ENCODE peak calls at places on chromosomes 12 and 14, in five cellular contexts. T is cardiac fibroblast, X is BJ, R is Calu3, I is psoas muscle. M is an unnamed sample.

GRCh38 chr12:98646165-98646764 is 1.2 kb downstream of the APAF1 start:
- DNase-seq in T (peak; percentile 63), X (no peak), R (no peak), I (no peak), M (no peak)

GRCh38 chr12:29725587-29726320 is 58.0 kb downstream of the TMTC1 start:
- DNase-seq in R (no peak), X (no peak), I (peak; percentile 70), T (peak; percentile 99), M (no peak)

GRCh38 chr12:19410211-19410610 is 29.1 kb upstream of the AEBP2 start:
- DNase-seq in T (no peak), R (no peak), X (no peak), I (no peak), M (no peak)

GRCh38 chr14:55911794-55912193 is 206.4 kb upstream of the PELI2 start:
- DNase-seq in T (peak; percentile 4), X (no peak), R (no peak), I (no peak), M (no peak)

GRCh38 chr12:115763982-115764621 is 513.4 kb downstream of the MED13L start:
- DNase-seq in T (no peak), I (no peak), X (no peak), R (no peak), M (no peak)

GRCh38 chr12:76478045-76478444 is 81.5 kb downstream of the OSBPL8 start:
- DNase-seq in I (no peak), X (no peak), T (no peak), R (no peak), M (no peak)

GRCh38 chr12:67428431-67428830 is 159.3 kb downstream of the CAND1 start:
- DNase-seq in T (no peak), X (no peak), R (no peak), I (no peak), M (no peak)

GRCh38 chr14:55556929-55557623 is 22.9 kb upstream of the KTN1 start:
- DNase-seq in T (peak; percentile 77), R (peak; percentile 84), I (peak; percentile 93), X (peak; percentile 66), M (no peak)

GRCh38 chr12:53991077-53991460 is 6.1 kb downstream of the HOXC10 start:
- DNase-seq in X (no peak), R (no peak), I (peak; percentile 85), T (no peak), M (no peak)

GRCh38 chr12:132154341-132154761 is 10.1 kb downstream of the NOC4L start:
- DNase-seq in R (no peak), I (peak; percentile 40), X (no peak), T (no peak), M (no peak)

GRCh38 chr12:112013601-112014402 is 576 bp downstream of the ERP29 start:
- DNase-seq in X (no peak), R (peak; percentile 73), I (peak; percentile 71), T (peak; percentile 74), M (peak; percentile 29)

GRCh38 chr14:59869381-59870255 is 958 bp downstream of the RTN1 start:
- DNase-seq in T (no peak), R (no peak), X (no peak), I (peak; percentile 47), M (peak; percentile 13)

GRCh38 chr14:75977544-75977943 is 4.3 kb downstream of the TGFB3 start:
- DNase-seq in R (no peak), T (no peak), X (no peak), I (no peak), M (no peak)

GRCh38 chr14:61500046-61500445 is 178.7 kb downstream of the PRKCH start:
- DNase-seq in R (no peak), I (no peak), T (no peak), X (no peak), M (no peak)

GRCh38 chr14:79084861-79085260 is 914.7 kb downstream of the NRXN3 start:
- DNase-seq in R (no peak), T (no peak), I (no peak), X (no peak), M (no peak)

GRCh38 chr12:124698998-124699305 is 131.5 kb upstream of the NCOR2 start:
- DNase-seq in I (no peak), X (no peak), R (no peak), T (no peak), M (no peak)

GRCh38 chr14:51929156-51929555 is 60.2 kb upstream of the RTRAF start:
- DNase-seq in T (peak; percentile 36), R (no peak), X (no peak), I (no peak), M (no peak)

GRCh38 chr14:20294636-20295035 is 11.1 kb downstream of the TTC5 start:
- DNase-seq in X (no peak), R (no peak), T (no peak), I (no peak), M (no peak)

GRCh38 chr14:65352964-65353530 is 59.5 kb upstream of the FUT8 start:
- DNase-seq in T (no peak), I (no peak), X (no peak), R (peak; percentile 56), M (no peak)

GRCh38 chr12:31228811-31229792 is 96.8 kb downstream of the SINHCAF start:
- DNase-seq in X (no peak), I (no peak), T (no peak), R (no peak), M (no peak)

GRCh38 chr12:67811437-67812361 is 163.2 kb downstream of the DYRK2 start:
- DNase-seq in I (no peak), R (no peak), X (peak; percentile 43), T (peak; percentile 97), M (no peak)

GRCh38 chr12:15648564-15648963 is 140.6 kb downstream of the EPS8 start:
- DNase-seq in X (no peak), I (no peak), T (no peak), R (no peak), M (no peak)

GRCh38 chr12:26870491-26871419 is 37.8 kb upstream of the ITPR2 start:
- DNase-seq in R (peak; percentile 27), T (peak; percentile 67), X (no peak), I (peak; percentile 63), M (no peak)

GRCh38 chr14:65938738-65939137 is 526.2 kb downstream of the FUT8 start:
- DNase-seq in T (no peak), I (no peak), R (no peak), X (no peak), M (no peak)

GRCh38 chr14:81625343-81625742 is 91.7 kb upstream of the SEL1L start:
- DNase-seq in T (peak; percentile 20), X (no peak), I (no peak), R (no peak), M (no peak)
- TF ChIP-seq CTCF in T (no peak), X (no peak), I (peak; percentile 42), R (peak; percentile 20), M (peak; percentile 73)

DNA sequence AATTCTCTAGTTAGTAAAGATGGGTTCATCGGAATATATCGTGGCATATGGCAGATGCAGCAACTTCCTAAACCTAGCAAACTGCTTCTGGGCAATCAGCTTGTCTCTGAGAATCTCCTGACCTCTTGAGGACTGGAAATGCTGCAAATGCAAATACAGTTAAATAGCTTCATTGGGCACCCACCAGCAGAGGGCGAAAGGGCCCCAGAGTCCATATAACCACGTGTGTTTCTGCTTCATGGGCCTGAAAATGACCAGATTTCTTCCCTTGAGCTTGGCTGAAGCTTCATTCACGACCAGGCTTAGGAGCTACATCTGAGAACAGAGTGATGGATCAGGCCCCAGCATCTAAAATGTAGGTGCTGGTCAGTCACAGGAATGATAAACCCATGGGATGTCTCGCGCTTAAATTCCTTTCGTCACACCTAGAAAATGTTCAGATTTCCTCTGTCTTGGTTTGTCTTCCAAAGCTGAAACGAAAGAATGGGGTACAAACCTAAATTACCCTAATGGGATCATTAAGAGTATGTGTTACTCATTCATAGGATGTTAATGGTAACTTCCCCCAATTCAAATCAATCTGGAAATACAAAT is 1482.5 kb upstream of the TMEM132C start:
- DNase-seq in R (peak; percentile 73), X (no peak), T (peak; percentile 62), I (no peak), M (peak; percentile 52)
- TF ChIP-seq CTCF in R (peak; percentile 64), X (peak; percentile 50), T (peak; percentile 55), I (peak; percentile 9), M (peak; percentile 70)

GRCh38 chr12:72282721-72283120 is 10.6 kb downstream of the TRHDE start:
- DNase-seq in R (no peak), I (no peak), X (no peak), T (peak; percentile 34), M (no peak)
- TF ChIP-seq CTCF in R (peak; percentile 18), I (peak; percentile 47), X (peak; percentile 81), T (peak; percentile 59), M (peak; percentile 48)

GRCh38 chr14:94691658-94692029 is 78.3 kb downstream of the GSC start:
- DNase-seq in T (peak; percentile 46), R (no peak), X (no peak), I (no peak), M (no peak)

GRCh38 chr14:94690896-94691657 is 78.8 kb downstream of the GSC start:
- DNase-seq in R (no peak), I (no peak), X (no peak), T (no peak), M (no peak)

GRCh38 chr14:94689985-94690400 is 77.8 kb downstream of the SERPINA3 start:
- DNase-seq in R (no peak), T (no peak), I (no peak), X (no peak), M (no peak)

GRCh38 chr14:94690486-94690885 is 78.3 kb downstream of the SERPINA3 start:
- DNase-seq in X (no peak), I (no peak), R (no peak), T (no peak), M (no peak)

DNA sequence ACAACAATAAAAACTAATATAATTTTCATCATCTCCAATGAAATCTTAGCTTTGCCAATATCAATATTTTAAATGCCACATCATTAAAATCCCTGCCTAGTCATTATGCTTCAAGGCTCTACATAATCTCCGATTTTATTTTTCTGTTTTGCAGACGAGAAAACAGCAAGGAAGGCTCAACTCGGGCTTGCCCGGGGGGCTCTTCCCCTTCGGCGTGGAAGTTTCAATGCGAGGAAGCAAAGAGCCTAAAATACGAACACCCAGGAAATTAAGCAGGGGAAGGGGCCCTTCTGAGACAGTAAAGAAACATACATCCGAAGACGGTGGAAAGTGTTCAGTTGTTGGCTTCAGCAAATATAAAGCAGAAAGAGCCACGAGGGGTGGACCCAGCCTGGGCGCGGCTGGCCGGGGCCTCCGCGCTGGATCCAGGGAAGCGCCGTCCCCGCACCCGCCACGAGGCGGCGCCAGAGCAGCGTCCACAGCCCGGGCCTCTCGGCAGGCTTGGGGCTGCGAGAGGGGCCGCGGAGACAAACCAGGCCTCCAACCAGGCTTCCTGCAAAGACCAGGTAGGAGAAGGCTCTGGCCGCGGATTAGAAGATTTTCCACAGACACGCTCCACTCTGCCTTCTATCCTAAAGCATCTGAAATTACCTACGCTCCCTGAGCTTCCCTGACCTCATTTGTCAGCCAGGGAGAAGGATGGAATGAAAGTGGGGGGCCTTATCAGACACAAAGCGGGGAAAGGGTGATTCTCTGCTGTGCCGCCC is 77.2 kb downstream of the SERPINA3 start:
- DNase-seq in R (peak; percentile 84), T (peak; percentile 55), X (no peak), I (peak; percentile 79), M (peak; percentile 90)
- TF ChIP-seq CTCF in R (peak; percentile 92), T (peak; percentile 67), X (peak; percentile 83), I (peak; percentile 85), M (peak; percentile 97)

GRCh38 chr12:9134981-9135628 is 19.4 kb upstream of the A2M start:
- DNase-seq in T (no peak), X (no peak), R (peak; percentile 11), I (no peak), M (no peak)
- TF ChIP-seq CTCF in T (no peak), X (peak; percentile 11), R (no peak), I (no peak), M (peak; percentile 48)

GRCh38 chr12:48978291-48978740 is at the start of gene WNT1:
- DNase-seq in I (peak; percentile 57), R (no peak), X (no peak), T (no peak), M (no peak)
- TF ChIP-seq CTCF in I (peak; percentile 24), R (no peak), X (peak; percentile 14), T (no peak), M (peak; percentile 56)